ENCODE peak calls at places on chromosome 18, in six cellular contexts. U is K562, N is HCT116, L is HepG2, I is GM12878, J is SK-N-SH. C is an unnamed sample.

GRCh38 chr18:9328776-9329175 is 5.8 kb upstream of the TWSG1 start:
- DNase-seq in U (no peak), J (no peak), N (no peak), L (no peak), I (no peak), C (no peak)

GRCh38 chr18:29449424-29449823 is 1272.5 kb upstream of the CDH2 start:
- DNase-seq in L (no peak), I (no peak), U (no peak), N (no peak), J (no peak), C (no peak)

GRCh38 chr18:70491734-70492348 is 203.0 kb downstream of the SOCS6 start:
- DNase-seq in U (peak), I (no peak), J (peak), N (peak), L (peak), C (peak)

GRCh38 chr18:39969813-39970494 is 1985.1 kb upstream of the PIK3C3 start:
- DNase-seq in J (no peak), N (no peak), L (no peak), I (no peak), U (no peak), C (peak)

GRCh38 chr18:24987271-24987932 is 364.6 kb downstream of the ZNF521 start:
- DNase-seq in J (peak), I (no peak), L (no peak), U (no peak), N (no peak), C (peak)

GRCh38 chr18:49590608-49591007 is 28.8 kb downstream of the LIPG start:
- DNase-seq in I (no peak), U (no peak), J (no peak), L (no peak), N (no peak), C (no peak)

GRCh38 chr18:23668731-23669130 is 6.0 kb upstream of the ANKRD29 start:
- DNase-seq in U (no peak), I (no peak), N (no peak), L (no peak), J (no peak), C (peak)

GRCh38 chr18:45538444-45538843 is 76.8 kb upstream of the SLC14A2 start:
- DNase-seq in I (no peak), J (no peak), L (no peak), N (no peak), U (no peak), C (no peak)

GRCh38 chr18:1191341-1191740 is 286.7 kb downstream of the ADCYAP1 start:
- DNase-seq in J (no peak), U (no peak), N (no peak), L (no peak), I (no peak), C (no peak)

GRCh38 chr18:28208712-28209265 is 31.9 kb upstream of the CDH2 start:
- DNase-seq in J (no peak), U (no peak), L (no peak), I (no peak), N (no peak), C (no peak)

GRCh38 chr18:10473152-10473551 is 18.7 kb downstream of the APCDD1 start:
- DNase-seq in J (no peak), U (no peak), N (no peak), L (no peak), I (no peak), C (no peak)

GRCh38 chr18:70047931-70048603 is 100.4 kb upstream of the CD226 start:
- DNase-seq in I (no peak), U (no peak), N (no peak), L (no peak), J (no peak), C (no peak)

GRCh38 chr18:42922363-42922762 is 193.1 kb downstream of the RIT2 start:
- DNase-seq in L (no peak), I (no peak), N (no peak), J (no peak), U (no peak), C (no peak)

GRCh38 chr18:46407471-46408166 is 249.4 kb downstream of the LOXHD1 start:
- DNase-seq in L (no peak), N (no peak), J (no peak), U (no peak), I (no peak), C (no peak)

GRCh38 chr18:11733031-11733430 is 44.0 kb downstream of the GNAL start:
- DNase-seq in N (peak), U (peak), L (peak), I (no peak), J (peak), C (peak)

GRCh38 chr18:598053-598665 is 1.4 kb downstream of the CLUL1 start:
- DNase-seq in J (no peak), I (no peak), L (no peak), U (no peak), N (no peak), C (no peak)

GRCh38 chr18:23684515-23685197 is 4.6 kb upstream of the LAMA3 start:
- DNase-seq in L (peak), J (no peak), I (no peak), N (no peak), U (no peak), C (no peak)

GRCh38 chr18:13242797-13243196 is 24.2 kb downstream of the LDLRAD4 start:
- DNase-seq in J (no peak), I (no peak), U (no peak), N (no peak), L (no peak), C (no peak)

GRCh38 chr18:46630160-46630559 is 26.9 kb downstream of the LOXHD1 start:
- DNase-seq in U (no peak), L (no peak), I (peak), J (no peak), N (no peak), C (no peak)

GRCh38 chr18:48735070-48735676 is 196.3 kb downstream of the CTIF start:
- DNase-seq in N (no peak), J (no peak), I (no peak), L (no peak), U (peak), C (peak)

GRCh38 chr18:21678897-21679296 is 25.7 kb downstream of the ABHD3 start:
- DNase-seq in J (no peak), U (no peak), I (no peak), L (no peak), N (no peak), C (no peak)

GRCh38 chr18:37564796-37565137 is 831 bp downstream of the CELF4 start:
- DNase-seq in I (no peak), L (no peak), J (peak), N (no peak), U (peak), C (peak)

GRCh38 chr18:13463526-13463925 is 245.0 kb downstream of the LDLRAD4 start:
- DNase-seq in U (no peak), J (no peak), L (no peak), I (no peak), N (no peak), C (no peak)

GRCh38 chr18:21489119-21489750 is 111.3 kb downstream of the ESCO1 start:
- DNase-seq in I (no peak), J (peak), L (peak), N (peak), U (peak), C (peak)

GRCh38 chr18:35456181-35456850 is 41.4 kb downstream of the INO80C start:
- DNase-seq in U (no peak), N (peak), J (no peak), I (no peak), L (no peak), C (no peak)

GRCh38 chr18:27377251-27377650 is 192.1 kb upstream of the CHST9 start:
- DNase-seq in L (no peak), N (no peak), U (no peak), J (no peak), I (no peak), C (no peak)

GRCh38 chr18:35355140-35355618 is 11.0 kb upstream of the ZNF24 start:
- DNase-seq in L (peak), I (no peak), J (peak), N (peak), U (peak), C (peak)

GRCh38 chr18:8946046-8946838 is 156.3 kb upstream of the NDUFV2 start:
- DNase-seq in L (no peak), J (no peak), N (no peak), U (no peak), I (no peak), C (no peak)

GRCh38 chr18:31241425-31241824 is 76.5 kb upstream of the DSG1 start:
- DNase-seq in U (no peak), N (no peak), L (no peak), I (no peak), J (no peak), C (no peak)
- H2AFZ ChIP-seq in U (no peak), N (peak), L (no peak), I (no peak), J (no peak), C (no peak)

GRCh38 chr18:58495202-58495601 is 133.7 kb downstream of the ALPK2 start:
- DNase-seq in N (no peak), J (no peak), U (no peak), L (no peak), I (no peak), C (no peak)
- TF ChIP-seq REST in N (no peak), J (no peak), U (no peak), L (no peak), I (no peak), C (no peak)

GRCh38 chr18:76983613-76984051 is 149.0 kb downstream of the MBP start:
- DNase-seq in N (no peak), U (no peak), L (no peak), J (no peak), I (no peak), C (no peak)
- H2AFZ ChIP-seq in N (no peak), U (no peak), L (no peak), J (no peak), I (no peak), C (peak)

DNA sequence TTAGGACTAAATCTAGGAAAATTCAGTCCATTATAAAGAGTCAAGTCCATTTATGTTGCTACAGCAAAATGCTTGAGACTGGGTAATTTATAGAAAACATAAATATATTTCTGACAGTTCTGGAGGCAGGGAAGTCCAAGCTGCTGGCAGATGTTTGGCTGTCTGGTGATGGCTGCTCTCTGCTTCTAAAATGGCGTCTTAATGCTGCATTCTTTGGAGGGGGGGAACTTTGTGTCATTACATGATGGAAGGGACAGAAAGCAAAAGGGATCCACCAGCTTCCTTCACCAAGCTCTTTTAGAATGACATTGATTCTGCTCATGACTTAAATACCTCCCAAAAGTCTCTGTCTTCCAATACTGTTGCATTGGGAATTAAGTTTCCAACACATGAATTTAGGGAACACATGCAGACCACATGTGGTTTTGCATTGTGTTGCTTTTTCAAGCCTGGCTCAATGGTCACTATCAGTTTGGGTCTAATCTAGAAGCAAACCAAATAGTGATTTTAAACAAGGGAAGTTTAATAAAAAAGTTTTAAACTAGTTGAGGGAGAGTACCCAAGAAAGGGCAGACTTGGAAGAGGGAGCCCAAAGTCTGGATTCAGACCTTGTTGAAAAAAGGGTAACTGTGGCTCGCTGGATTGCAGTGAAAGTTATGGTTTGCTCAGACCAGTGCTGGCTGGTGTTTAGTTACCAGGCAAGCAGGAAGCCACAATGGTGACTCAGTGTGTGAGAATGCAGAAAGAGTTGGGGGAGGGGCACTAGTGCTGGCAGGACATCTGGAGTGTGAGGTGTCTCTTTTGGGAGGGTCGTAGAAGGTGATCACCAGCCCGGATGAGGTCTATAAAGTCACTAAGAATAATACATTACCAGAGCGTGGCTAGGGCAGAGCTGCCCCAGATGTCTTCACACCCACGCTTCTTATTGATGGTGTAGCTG is 30.8 kb downstream of the C18orf54 start:
- DNase-seq in J (no peak), L (peak), I (peak), N (peak), U (peak), C (peak)
- TF ChIP-seq REST in J (peak), L (no peak), I (no peak), N (no peak), U (no peak), C (no peak)

DNA sequence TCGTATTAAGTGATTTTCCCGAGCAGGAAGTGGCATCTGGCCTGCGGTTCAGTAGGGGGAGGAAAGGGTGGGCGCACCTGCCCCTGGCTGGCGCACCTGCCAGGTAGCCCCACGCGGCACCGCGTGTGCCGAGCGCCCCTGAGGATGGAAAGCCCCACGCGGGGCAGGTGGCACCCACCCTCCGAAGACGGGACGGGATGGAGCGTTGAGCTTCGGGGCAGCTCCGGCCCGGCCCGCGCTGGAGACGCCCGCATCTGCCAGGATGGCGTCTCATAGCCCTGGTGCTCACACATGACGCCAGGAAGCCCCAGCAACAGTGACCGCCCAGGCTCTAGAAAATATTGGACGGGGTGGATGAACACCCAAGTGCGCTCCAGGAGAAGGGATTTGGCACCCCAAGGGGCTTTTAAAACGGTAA is 2.5 kb upstream of the NFATC1 start:
- DNase-seq in L (no peak), N (no peak), J (no peak), U (no peak), I (no peak), C (no peak)
- H2AFZ ChIP-seq in L (no peak), N (no peak), J (no peak), U (peak), I (no peak), C (peak)

GRCh38 chr18:79922971-79923411 is 28.5 kb downstream of the SLC66A2 start:
- DNase-seq in J (no peak), L (no peak), N (no peak), U (no peak), I (no peak), C (no peak)
- TF ChIP-seq REST in J (no peak), L (no peak), N (no peak), U (no peak), I (no peak), C (no peak)

C was measured in GM23338.